ENCODE peak calls at places on chromosomes 7 and 10, in seven cellular contexts. A, I, D, Q, X, P and R are unnamed samples.

GRCh38 chr7:44415510-44415909 is 74.9 kb downstream of the NUDCD3 start:
- DNase-seq in X (no peak), I (no peak), P (no peak), A (no peak), Q (no peak), D (no peak), R (no peak)

GRCh38 chr10:74738985-74739567 is 87.3 kb upstream of the KAT6B start:
- DNase-seq in X (no peak), I (no peak), P (no peak), Q (no peak), A (peak; percentile 3), D (no peak), R (no peak)

GRCh38 chr7:101985646-101986199 is 168.3 kb downstream of the CUX1 start:
- DNase-seq in I (no peak), P (no peak), A (no peak), Q (no peak), D (no peak), X (no peak), R (no peak)

GRCh38 chr7:24378871-24379608 is 95.0 kb downstream of the NPY start:
- DNase-seq in Q (no peak), X (no peak), D (no peak), I (no peak), A (peak; percentile 27), P (no peak), R (peak; percentile 14)

GRCh38 chr7:121278120-121279021 is 50.4 kb upstream of the WNT16 start:
- DNase-seq in A (peak; percentile 54), I (peak; percentile 18), Q (no peak), X (no peak), P (no peak), D (no peak), R (peak; percentile 25)

GRCh38 chr7:140656548-140657515 is 15.9 kb upstream of the ADCK2 start:
- DNase-seq in A (peak; percentile 88), D (no peak), X (peak; percentile 23), I (no peak), Q (no peak), P (no peak), R (peak; percentile 73)

GRCh38 chr7:34155225-34155908 is 250.0 kb downstream of the BMPER start:
- DNase-seq in D (no peak), P (no peak), A (peak; percentile 98), I (peak; percentile 97), X (no peak), Q (no peak), R (peak; percentile 88)

GRCh38 chr7:86904949-86905834 is 154.3 kb downstream of the ELAPOR2 start:
- DNase-seq in A (peak; percentile 72), X (peak; percentile 48), D (no peak), P (no peak), Q (no peak), I (no peak), R (peak; percentile 47)

GRCh38 chr10:116170815-116171250 is 102.2 kb downstream of the GFRA1 start:
- DNase-seq in I (peak; percentile 24), P (no peak), D (no peak), A (peak; percentile 69), X (no peak), Q (no peak), R (peak; percentile 65)

GRCh38 chr7:114084381-114085312 is 165.8 kb upstream of the PPP1R3A start:
- DNase-seq in P (peak; percentile 39), I (no peak), Q (no peak), A (no peak), D (no peak), X (peak; percentile 68), R (peak; percentile 39)

GRCh38 chr7:49773082-49773938 is at the start of gene VWC2:
- DNase-seq in P (peak; percentile 52), Q (no peak), D (no peak), I (no peak), X (no peak), A (no peak), R (peak; percentile 26)

GRCh38 chr7:98641646-98642489 is 24.8 kb downstream of the NPTX2 start:
- DNase-seq in X (no peak), D (no peak), P (no peak), Q (no peak), I (no peak), A (no peak), R (no peak)